ENCODE peak calls at places on chromosomes 6 and 20, in four cellular contexts. One of them, this sample, is unnamed.

GRCh38 chr6:113642714-113643442 is 214.3 kb upstream of the MARCKS start:
- DNase-seq in naive thymus-derived CD4-positive, alpha-beta T cell: no peak
- DNase-seq in T-helper 1 cell: no peak
- DNase-seq in gastrocnemius medialis: no peak
- DNase-seq in this sample: no peak

GRCh38 chr6:83709748-83710050 is 798 bp upstream of the SNAP91 start:
- DNase-seq in naive thymus-derived CD4-positive, alpha-beta T cell: no peak
- DNase-seq in T-helper 1 cell: no peak
- DNase-seq in gastrocnemius medialis: no peak
- DNase-seq in this sample: no peak

GRCh38 chr20:54217762-54218161 is 9.9 kb downstream of the PFDN4 start:
- DNase-seq in naive thymus-derived CD4-positive, alpha-beta T cell: no peak
- DNase-seq in T-helper 1 cell: no peak
- DNase-seq in gastrocnemius medialis: no peak
- DNase-seq in this sample: peak

GRCh38 chr6:89242574-89243330 is 25.6 kb upstream of the GABRR1 start:
- DNase-seq in naive thymus-derived CD4-positive, alpha-beta T cell: no peak
- DNase-seq in T-helper 1 cell: no peak
- DNase-seq in gastrocnemius medialis: no peak
- DNase-seq in this sample: peak

GRCh38 chr6:131651782-131652181 is 14.7 kb downstream of the ENPP3 start:
- DNase-seq in naive thymus-derived CD4-positive, alpha-beta T cell: no peak
- DNase-seq in T-helper 1 cell: no peak
- DNase-seq in gastrocnemius medialis: no peak
- DNase-seq in this sample: no peak

GRCh38 chr6:10419749-10420545 is 5.1 kb upstream of the TFAP2A start:
- DNase-seq in naive thymus-derived CD4-positive, alpha-beta T cell: no peak
- DNase-seq in T-helper 1 cell: no peak
- DNase-seq in gastrocnemius medialis: no peak
- DNase-seq in this sample: no peak

GRCh38 chr20:10898555-10898954 is 224.8 kb upstream of the JAG1 start:
- DNase-seq in naive thymus-derived CD4-positive, alpha-beta T cell: no peak
- DNase-seq in T-helper 1 cell: no peak
- DNase-seq in gastrocnemius medialis: no peak
- DNase-seq in this sample: no peak

GRCh38 chr6:117531758-117532276 is 49.3 kb downstream of the DCBLD1 start:
- DNase-seq in naive thymus-derived CD4-positive, alpha-beta T cell: no peak
- DNase-seq in T-helper 1 cell: no peak
- DNase-seq in gastrocnemius medialis: no peak
- DNase-seq in this sample: no peak

GRCh38 chr20:23340524-23340923 is 10.1 kb upstream of the NXT1 start:
- DNase-seq in naive thymus-derived CD4-positive, alpha-beta T cell: no peak
- DNase-seq in T-helper 1 cell: no peak
- DNase-seq in gastrocnemius medialis: peak
- DNase-seq in this sample: peak

GRCh38 chr6:149766156-149766768 is 16.7 kb downstream of the PCMT1 start:
- DNase-seq in naive thymus-derived CD4-positive, alpha-beta T cell: no peak
- DNase-seq in T-helper 1 cell: no peak
- DNase-seq in gastrocnemius medialis: no peak
- DNase-seq in this sample: no peak

GRCh38 chr6:84606860-84607259 is 157.5 kb downstream of the TBX18 start:
- DNase-seq in naive thymus-derived CD4-positive, alpha-beta T cell: no peak
- DNase-seq in T-helper 1 cell: no peak
- DNase-seq in gastrocnemius medialis: no peak
- DNase-seq in this sample: no peak

GRCh38 chr6:116335612-116336011 is 35.1 kb upstream of the DSE start:
- DNase-seq in naive thymus-derived CD4-positive, alpha-beta T cell: no peak
- DNase-seq in T-helper 1 cell: no peak
- DNase-seq in gastrocnemius medialis: no peak
- DNase-seq in this sample: no peak

GRCh38 chr6:112113918-112114317 is 26.5 kb downstream of the FAM229B start:
- DNase-seq in naive thymus-derived CD4-positive, alpha-beta T cell: no peak
- DNase-seq in T-helper 1 cell: no peak
- DNase-seq in gastrocnemius medialis: no peak
- DNase-seq in this sample: no peak

GRCh38 chr20:47875302-47876025 is 90.2 kb upstream of the SULF2 start:
- DNase-seq in naive thymus-derived CD4-positive, alpha-beta T cell: no peak
- DNase-seq in T-helper 1 cell: no peak
- DNase-seq in gastrocnemius medialis: no peak
- DNase-seq in this sample: no peak

GRCh38 chr6:139482184-139482751 is 107.8 kb upstream of the CITED2 start:
- DNase-seq in naive thymus-derived CD4-positive, alpha-beta T cell: no peak
- DNase-seq in T-helper 1 cell: no peak
- DNase-seq in gastrocnemius medialis: no peak
- DNase-seq in this sample: no peak

GRCh38 chr6:87608802-87609201 is 18.9 kb downstream of the ORC3 start:
- DNase-seq in naive thymus-derived CD4-positive, alpha-beta T cell: no peak
- DNase-seq in T-helper 1 cell: no peak
- DNase-seq in gastrocnemius medialis: no peak
- DNase-seq in this sample: no peak

GRCh38 chr20:10784337-10785183 is 110.8 kb upstream of the JAG1 start:
- DNase-seq in naive thymus-derived CD4-positive, alpha-beta T cell: no peak
- DNase-seq in T-helper 1 cell: no peak
- DNase-seq in gastrocnemius medialis: no peak
- DNase-seq in this sample: peak

This sample was measured in mesendoderm.